ENCODE peak calls at places on chromosomes 4 and X, in six cellular contexts. B is heart left ventricle, L is suprapubic skin, A is aorta, C is lower lobe of right lung, S is fibroblast of lung. G is an unnamed sample.

GRCh38 chrX:55057691-55058249 is 17.1 kb upstream of the PAGE2B start:
- DNase-seq in C (no peak), S (peak; percentile 12), B (no peak), A (no peak), L (no peak), G (no peak)

GRCh38 chr4:122703868-122704267 is 28.6 kb upstream of the BBS12 start:
- DNase-seq in S (peak; percentile 20), L (no peak), B (no peak), C (no peak), A (no peak), G (no peak)

GRCh38 chr4:181008164-181008563 is 1235.0 kb upstream of the TENM3 start:
- DNase-seq in C (no peak), A (no peak), B (no peak), S (peak; percentile 81), L (no peak), G (no peak)

GRCh38 chrX:123859828-123860505 is at the start of gene XIAP:
- DNase-seq in A (peak; percentile 87), C (peak; percentile 89), L (peak; percentile 82), B (peak; percentile 90), S (peak; percentile 90), G (peak; percentile 41)

GRCh38 chr4:183467246-183467645 is 22.8 kb downstream of the CDKN2AIP start:
- DNase-seq in A (no peak), L (no peak), C (no peak), S (no peak), B (no peak), G (no peak)

GRCh38 chr4:184310171-184310567 is 92.5 kb upstream of the ENPP6 start:
- DNase-seq in L (no peak), A (peak; percentile 62), S (no peak), B (peak; percentile 63), C (peak; percentile 61), G (no peak)

GRCh38 chrX:25555521-25555920 is 539.8 kb upstream of the ARX start:
- DNase-seq in S (no peak), L (no peak), B (no peak), C (no peak), A (no peak), G (no peak)

GRCh38 chrX:100995469-100995868 is 26.0 kb downstream of the ARL13A start:
- DNase-seq in S (peak; percentile 91), A (no peak), L (no peak), B (no peak), C (no peak), G (no peak)

GRCh38 chrX:48711929-48712505 is 15.5 kb downstream of the SUV39H1 start:
- DNase-seq in A (no peak), S (no peak), L (no peak), B (no peak), C (no peak), G (no peak)
- H3K9me3 ChIP-seq in A (no peaks in the 10 kb centered on the region), S (no peaks in the 10 kb centered on the region), L (no peaks in the 10 kb centered on the region), B (no peaks in the 10 kb centered on the region), C (no peaks in the 10 kb centered on the region), G (no peaks in the 10 kb centered on the region)

DNA sequence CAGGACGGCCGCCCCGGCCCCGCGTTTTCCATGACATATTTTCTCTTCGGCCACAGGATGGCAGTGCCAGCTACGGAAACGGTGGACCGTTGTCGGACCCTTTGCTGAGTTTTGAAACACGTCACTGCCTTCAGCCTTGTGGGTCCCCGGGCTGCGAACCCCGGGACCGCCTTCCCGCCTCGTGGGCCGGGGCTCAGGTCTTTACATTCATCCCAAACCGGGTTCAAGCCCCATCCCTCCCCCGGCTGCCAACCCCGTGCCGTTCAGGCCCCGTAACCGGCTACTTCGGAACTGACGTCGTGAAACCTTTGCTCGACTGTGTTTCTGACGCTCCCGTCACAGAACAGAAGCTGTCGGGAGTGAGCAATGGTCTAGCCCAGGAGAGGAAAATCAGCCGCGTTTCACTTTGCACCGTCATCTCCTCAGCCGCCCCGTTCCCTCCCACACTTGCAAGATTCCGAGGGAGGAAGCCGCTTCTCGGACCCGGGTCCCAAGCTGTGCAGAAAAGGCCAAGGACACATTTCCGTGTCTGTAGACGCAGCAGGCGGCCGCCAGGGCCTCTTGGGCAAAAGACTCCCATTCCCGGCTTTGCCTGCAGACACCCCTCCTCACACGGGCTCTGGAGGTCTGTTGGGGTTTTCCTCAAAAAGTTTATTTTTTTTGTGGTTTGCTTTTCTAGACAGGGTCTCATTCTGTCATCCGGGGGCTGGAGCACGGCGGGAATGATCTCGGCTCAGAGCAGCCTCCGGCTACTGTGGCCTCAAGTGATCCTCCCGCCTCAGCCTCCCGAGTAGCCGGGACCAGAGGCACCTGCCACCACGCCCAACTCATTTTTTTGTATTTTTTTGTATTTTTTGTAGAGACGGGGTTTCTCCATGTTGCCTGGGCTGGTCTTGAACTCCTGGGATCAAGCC is 41.4 kb upstream of the PPP2R3B start:
- DNase-seq in L (no peak), S (no peak), B (no peak), A (no peak), C (peak; percentile 41), G (no peak)
- H3K9me3 ChIP-seq in L (no peaks in the 10 kb centered on the region), S (no peaks in the 10 kb centered on the region), B (no peaks in the 10 kb centered on the region), A (no peaks in the 10 kb centered on the region), C (no peaks in the 10 kb centered on the region), G (no peaks in the 10 kb centered on the region)

GRCh38 chrX:66408507-66408906 is 230.4 kb downstream of the EDA2R start:
- DNase-seq in A (no peak), C (no peak), S (no peak), B (no peak), L (no peak), G (no peak)
- H3K9me3 ChIP-seq in A (no peaks in the 10 kb centered on the region), C (no peaks in the 10 kb centered on the region), S (no peaks in the 10 kb centered on the region), B (no peaks in the 10 kb centered on the region), L (no peaks in the 10 kb centered on the region), G (no peaks in the 10 kb centered on the region)

DNA sequence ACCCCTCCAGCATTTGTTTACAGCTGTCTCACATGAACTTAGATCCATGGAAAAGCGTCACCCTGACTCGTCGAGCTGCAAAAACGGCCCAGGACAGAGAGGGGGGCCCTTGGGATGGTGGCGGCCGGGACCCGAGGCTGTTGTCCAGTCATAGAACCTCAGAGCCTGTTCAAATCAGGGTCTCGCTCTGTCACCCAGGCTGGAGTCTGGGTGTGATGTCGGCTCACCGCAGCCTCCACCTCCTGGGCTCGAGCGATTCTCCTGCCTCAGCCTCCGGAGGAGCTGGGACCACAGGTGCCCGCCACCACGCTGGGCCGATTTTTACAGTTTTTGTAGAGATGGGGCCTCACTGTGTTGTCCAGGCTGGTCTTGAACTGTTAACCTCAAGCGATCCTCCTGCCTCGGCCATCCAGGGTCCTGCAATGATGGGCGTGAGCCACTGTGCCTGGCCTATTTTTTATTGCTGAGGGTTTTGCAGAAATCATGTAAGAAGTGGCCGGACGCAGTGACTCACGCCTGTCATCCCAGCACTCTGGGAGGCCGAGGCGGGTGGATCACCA is 42.6 kb upstream of the PPP2R3B start:
- DNase-seq in C (peak; percentile 24), L (no peak), B (no peak), A (no peak), S (no peak), G (no peak)
- H3K9me3 ChIP-seq in C (no peaks in the 10 kb centered on the region), L (no peaks in the 10 kb centered on the region), B (no peaks in the 10 kb centered on the region), A (no peaks in the 10 kb centered on the region), S (no peaks in the 10 kb centered on the region), G (no peaks in the 10 kb centered on the region)

GRCh38 chr4:566508-567295 is 9.4 kb downstream of the TMEM271 start:
- DNase-seq in L (no peak), A (no peak), B (no peak), S (no peak), C (no peak), G (no peak)
- H3K9me3 ChIP-seq in L (no peaks in the 10 kb centered on the region), A (no peaks in the 10 kb centered on the region), B (no peaks in the 10 kb centered on the region), S (no peaks in the 10 kb centered on the region), C (no peaks in the 10 kb centered on the region), G (no peaks in the 10 kb centered on the region)